ENCODE peak calls at places on chromosomes 13 and 19, in seven cellular contexts. One of them, this sample, is unnamed.

GRCh38 chr13:64061649-64062048 is 2646.0 kb upstream of the PCDH20 start:
- DNase-seq in AG04449: no peak
- DNase-seq in brain microvascular endothelial cell: no peak
- DNase-seq in GM06990: no peak
- DNase-seq in mammary epithelial cell: no peak
- DNase-seq in pancreas: no peak
- DNase-seq in ovary: no peak
- DNase-seq in this sample: no peak

GRCh38 chr19:34075661-34076091 is 96.6 kb upstream of the LSM14A start:
- DNase-seq in GM06990: no peak
- DNase-seq in ovary: no peak
- DNase-seq in AG04449: no peak
- DNase-seq in brain microvascular endothelial cell: peak
- DNase-seq in mammary epithelial cell: no peak
- DNase-seq in pancreas: no peak
- DNase-seq in this sample: no peak

GRCh38 chr13:80363890-80364503 is 23.1 kb upstream of the SPRY2 start:
- DNase-seq in brain microvascular endothelial cell: no peak
- DNase-seq in AG04449: no peak
- DNase-seq in mammary epithelial cell: peak
- DNase-seq in GM06990: no peak
- DNase-seq in pancreas: no peak
- DNase-seq in ovary: no peak
- DNase-seq in this sample: no peak

GRCh38 chr13:25380082-25380481 is 8.3 kb downstream of the ATP8A2 start:
- DNase-seq in AG04449: no peak
- DNase-seq in GM06990: no peak
- DNase-seq in brain microvascular endothelial cell: peak
- DNase-seq in ovary: no peak
- DNase-seq in pancreas: no peak
- DNase-seq in mammary epithelial cell: no peak
- DNase-seq in this sample: no peak

GRCh38 chr19:10006335-10006708 is 4.0 kb downstream of the COL5A3 start:
- DNase-seq in brain microvascular endothelial cell: no peak
- DNase-seq in mammary epithelial cell: no peak
- DNase-seq in ovary: peak
- DNase-seq in AG04449: no peak
- DNase-seq in GM06990: no peak
- DNase-seq in pancreas: no peak
- DNase-seq in this sample: no peak

GRCh38 chr13:53010374-53011105 is 18.1 kb upstream of the OLFM4 start:
- DNase-seq in brain microvascular endothelial cell: no peak
- DNase-seq in mammary epithelial cell: peak
- DNase-seq in AG04449: no peak
- DNase-seq in pancreas: no peak
- DNase-seq in GM06990: no peak
- DNase-seq in ovary: no peak
- DNase-seq in this sample: no peak

GRCh38 chr13:108346376-108346775 is 76.9 kb downstream of the TNFSF13B start:
- DNase-seq in AG04449: no peak
- DNase-seq in GM06990: no peak
- DNase-seq in ovary: no peak
- DNase-seq in pancreas: no peak
- DNase-seq in mammary epithelial cell: no peak
- DNase-seq in brain microvascular endothelial cell: no peak
- DNase-seq in this sample: no peak

GRCh38 chr19:40229484-40229883 is 3.0 kb upstream of the CCNP start:
- DNase-seq in mammary epithelial cell: no peak
- DNase-seq in pancreas: no peak
- DNase-seq in brain microvascular endothelial cell: peak
- DNase-seq in GM06990: no peak
- DNase-seq in AG04449: no peak
- DNase-seq in ovary: no peak
- DNase-seq in this sample: no peak

GRCh38 chr19:480016-480855 is 16.1 kb upstream of the MADCAM1 start:
- DNase-seq in mammary epithelial cell: peak
- DNase-seq in pancreas: peak
- DNase-seq in GM06990: no peak
- DNase-seq in ovary: no peak
- DNase-seq in brain microvascular endothelial cell: peak
- DNase-seq in AG04449: no peak
- DNase-seq in this sample: no peak
- TF ChIP-seq CTCF in mammary epithelial cell: no peak
- TF ChIP-seq CTCF in pancreas: peak
- TF ChIP-seq CTCF in GM06990: peak
- TF ChIP-seq CTCF in ovary: no peak
- TF ChIP-seq CTCF in brain microvascular endothelial cell: peak
- TF ChIP-seq CTCF in AG04449: peak
- TF ChIP-seq CTCF in this sample: peak

DNA sequence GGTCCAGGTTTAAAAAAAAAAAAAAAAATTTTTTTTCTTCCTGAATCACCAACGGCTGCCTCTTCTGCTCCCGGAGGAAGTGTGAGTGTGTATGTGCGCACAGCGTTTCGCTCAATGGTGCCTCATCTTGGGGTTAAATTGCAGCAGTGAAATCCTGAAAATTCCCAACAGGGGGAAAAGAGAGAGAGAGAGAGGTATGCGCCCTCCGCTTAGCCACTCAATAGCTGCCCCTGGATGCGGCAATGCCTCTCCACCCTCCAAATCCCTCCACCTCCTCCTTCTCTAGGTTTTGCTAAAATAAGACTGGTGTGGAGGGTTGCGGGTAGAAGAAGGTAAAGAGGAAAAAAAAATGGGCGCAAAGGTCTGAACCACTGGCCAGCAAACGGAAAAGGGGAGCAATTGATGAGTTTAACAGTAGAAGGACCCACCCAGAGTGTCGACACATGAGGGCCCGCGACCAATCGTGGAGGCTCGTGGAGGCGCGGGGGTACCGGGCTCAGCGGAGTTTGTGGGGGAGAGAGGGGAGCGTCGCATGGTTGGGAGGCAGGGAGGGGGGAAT is 853 bp upstream of the CACNA1A start:
- DNase-seq in brain microvascular endothelial cell: no peak
- DNase-seq in AG04449: no peak
- DNase-seq in mammary epithelial cell: no peak
- DNase-seq in ovary: no peak
- DNase-seq in GM06990: no peak
- DNase-seq in pancreas: no peak
- DNase-seq in this sample: no peak
- H3K4me3 ChIP-seq in brain microvascular endothelial cell: no peak
- H3K4me3 ChIP-seq in AG04449: peak
- H3K4me3 ChIP-seq in mammary epithelial cell: no peak
- H3K4me3 ChIP-seq in ovary: no peak
- H3K4me3 ChIP-seq in GM06990: no peak
- H3K4me3 ChIP-seq in pancreas: no peak
- H3K4me3 ChIP-seq in this sample: peak

DNA sequence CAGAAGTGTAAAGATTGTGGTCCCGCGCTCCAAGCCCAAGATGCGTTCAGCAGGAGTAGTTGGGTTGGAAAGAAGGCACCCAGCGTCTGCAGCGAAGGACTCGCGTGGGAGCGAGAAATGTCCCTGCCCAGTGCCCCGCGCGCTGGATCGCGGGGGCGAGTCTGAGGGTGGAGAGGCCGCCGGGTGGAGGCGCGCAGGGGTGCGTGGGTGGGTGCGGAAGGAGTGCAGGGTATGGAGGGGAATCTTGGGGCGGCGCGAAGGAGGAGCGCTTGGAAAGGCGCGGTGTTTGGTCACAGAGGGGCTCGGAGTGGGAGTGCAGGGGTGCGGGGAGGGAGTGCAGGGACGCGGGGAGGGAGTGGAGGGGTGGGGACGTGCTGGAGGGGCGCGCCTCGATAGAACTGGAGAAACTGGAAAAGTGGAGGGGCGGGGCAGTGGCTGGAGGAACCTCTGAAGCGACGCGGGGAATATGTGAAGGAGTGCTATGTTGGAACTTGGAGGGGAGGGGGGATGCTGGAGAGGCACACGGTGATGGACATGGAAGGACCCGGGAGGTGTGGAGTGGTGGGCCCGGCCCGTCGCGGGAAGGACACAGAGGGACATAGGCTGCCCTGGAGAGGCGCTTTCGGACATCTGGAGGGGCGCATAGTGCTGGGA is 21.1 kb upstream of the SGCG start:
- DNase-seq in AG04449: no peak
- DNase-seq in GM06990: no peak
- DNase-seq in mammary epithelial cell: no peak
- DNase-seq in brain microvascular endothelial cell: no peak
- DNase-seq in ovary: no peak
- DNase-seq in pancreas: no peak
- DNase-seq in this sample: no peak
- TF ChIP-seq CTCF in AG04449: no peak
- TF ChIP-seq CTCF in GM06990: no peak
- TF ChIP-seq CTCF in mammary epithelial cell: no peak
- TF ChIP-seq CTCF in brain microvascular endothelial cell: no peak
- TF ChIP-seq CTCF in ovary: no peak
- TF ChIP-seq CTCF in pancreas: no peak
- TF ChIP-seq CTCF in this sample: no peak

GRCh38 chr19:19105365-19106060 is 32.8 kb downstream of the TMEM161A start:
- DNase-seq in pancreas: no peak
- DNase-seq in brain microvascular endothelial cell: peak
- DNase-seq in AG04449: no peak
- DNase-seq in GM06990: no peak
- DNase-seq in mammary epithelial cell: no peak
- DNase-seq in ovary: peak
- DNase-seq in this sample: no peak
- H3K4me3 ChIP-seq in pancreas: peak
- H3K4me3 ChIP-seq in brain microvascular endothelial cell: peak
- H3K4me3 ChIP-seq in AG04449: peak
- H3K4me3 ChIP-seq in GM06990: no peak
- H3K4me3 ChIP-seq in mammary epithelial cell: no peak
- H3K4me3 ChIP-seq in ovary: peak
- H3K4me3 ChIP-seq in this sample: peak

GRCh38 chr19:18913466-18913865 is 5.7 kb downstream of the COPE start:
- DNase-seq in mammary epithelial cell: no peak
- DNase-seq in ovary: no peak
- DNase-seq in AG04449: no peak
- DNase-seq in brain microvascular endothelial cell: no peak
- DNase-seq in GM06990: no peak
- DNase-seq in pancreas: no peak
- DNase-seq in this sample: no peak

GRCh38 chr19:18919895-18920204 is 335 bp downstream of the DDX49 start:
- DNase-seq in mammary epithelial cell: no peak
- DNase-seq in GM06990: no peak
- DNase-seq in pancreas: no peak
- DNase-seq in brain microvascular endothelial cell: no peak
- DNase-seq in ovary: no peak
- DNase-seq in AG04449: no peak
- DNase-seq in this sample: no peak

GRCh38 chr19:18919086-18919894 is at the start of the genes COPE and DDX49:
- DNase-seq in AG04449: peak
- DNase-seq in mammary epithelial cell: peak
- DNase-seq in ovary: peak
- DNase-seq in brain microvascular endothelial cell: peak
- DNase-seq in pancreas: peak
- DNase-seq in GM06990: peak
- DNase-seq in this sample: peak

GRCh38 chr19:18912933-18913332 is 6.3 kb downstream of the COPE start:
- DNase-seq in mammary epithelial cell: no peak
- DNase-seq in pancreas: no peak
- DNase-seq in GM06990: no peak
- DNase-seq in ovary: no peak
- DNase-seq in AG04449: no peak
- DNase-seq in brain microvascular endothelial cell: no peak
- DNase-seq in this sample: no peak

GRCh38 chr19:18915639-18916038 is 3.5 kb downstream of the COPE start:
- DNase-seq in pancreas: peak
- DNase-seq in brain microvascular endothelial cell: no peak
- DNase-seq in AG04449: no peak
- DNase-seq in mammary epithelial cell: peak
- DNase-seq in GM06990: no peak
- DNase-seq in ovary: no peak
- DNase-seq in this sample: no peak
- TF ChIP-seq CTCF in pancreas: no peak
- TF ChIP-seq CTCF in brain microvascular endothelial cell: peak
- TF ChIP-seq CTCF in AG04449: peak
- TF ChIP-seq CTCF in mammary epithelial cell: peak
- TF ChIP-seq CTCF in GM06990: peak
- TF ChIP-seq CTCF in ovary: no peak
- TF ChIP-seq CTCF in this sample: peak

DNA sequence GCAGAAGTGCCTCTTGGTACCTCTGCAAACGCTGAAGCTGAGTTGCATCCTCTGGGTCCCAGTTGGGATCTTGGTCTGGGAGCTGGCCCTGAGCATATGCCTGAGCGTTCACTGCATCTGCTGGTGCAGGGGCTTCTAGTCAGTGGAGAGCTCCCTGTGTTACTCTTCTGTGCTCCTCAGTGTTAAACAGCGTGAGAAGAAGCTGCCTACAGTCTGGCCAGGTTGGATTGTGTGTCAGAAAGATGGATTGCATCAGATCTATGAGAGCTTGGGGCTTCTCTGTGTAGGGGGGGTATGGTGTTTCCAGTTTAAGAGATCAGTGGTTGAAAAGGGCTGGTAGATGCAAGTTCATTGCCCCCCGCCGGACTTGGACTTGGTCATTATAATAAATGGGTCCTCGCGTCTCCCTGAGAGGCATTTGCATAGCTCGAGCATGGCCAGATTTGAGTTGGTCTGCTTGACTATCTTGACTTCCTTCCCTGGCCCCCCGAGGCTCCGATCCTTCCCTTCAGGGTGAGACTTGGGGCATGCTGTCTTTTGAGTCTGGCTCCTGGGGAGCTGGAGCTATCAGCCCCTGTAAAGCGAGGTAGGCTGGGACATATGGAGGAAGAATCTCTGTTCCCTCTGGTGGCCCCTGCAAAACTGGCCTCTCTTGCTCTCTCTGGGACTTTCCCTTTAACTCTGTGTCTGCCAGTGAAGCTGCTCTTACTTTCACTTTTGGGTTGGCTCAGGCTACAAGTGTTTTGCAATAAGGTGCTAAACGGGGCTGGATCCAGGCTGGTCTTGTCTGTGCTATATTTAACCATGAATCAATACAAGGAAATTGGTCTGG is 52.9 kb downstream of the OR10H4 start:
- DNase-seq in ovary: no peak
- DNase-seq in AG04449: peak
- DNase-seq in brain microvascular endothelial cell: peak
- DNase-seq in pancreas: no peak
- DNase-seq in GM06990: peak
- DNase-seq in mammary epithelial cell: peak
- DNase-seq in this sample: no peak
- H3K4me3 ChIP-seq in ovary: peak
- H3K4me3 ChIP-seq in AG04449: peak
- H3K4me3 ChIP-seq in brain microvascular endothelial cell: peak
- H3K4me3 ChIP-seq in pancreas: no peak
- H3K4me3 ChIP-seq in GM06990: peak
- H3K4me3 ChIP-seq in mammary epithelial cell: no peak
- H3K4me3 ChIP-seq in this sample: peak

DNA sequence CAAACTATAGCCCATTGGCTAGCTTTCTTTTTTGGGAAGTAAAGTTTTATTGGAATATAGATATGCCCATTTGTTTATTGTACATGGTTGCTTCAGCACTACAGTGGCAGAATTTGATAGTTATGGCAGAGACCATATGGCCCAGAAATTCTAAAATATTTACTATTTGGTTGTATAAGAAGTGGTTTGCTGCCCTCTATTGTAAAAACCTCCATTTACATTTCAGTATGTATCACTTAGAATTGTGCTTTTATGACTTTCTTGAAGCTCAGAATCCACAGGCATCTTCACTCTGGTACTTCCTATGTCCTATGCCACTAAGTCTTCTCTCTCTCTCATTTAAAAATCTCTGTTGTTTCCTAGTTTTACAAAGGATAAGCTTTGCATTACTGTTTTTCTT is 37.7 kb downstream of the DLEU7 start:
- DNase-seq in pancreas: no peak
- DNase-seq in GM06990: no peak
- DNase-seq in mammary epithelial cell: peak
- DNase-seq in ovary: no peak
- DNase-seq in brain microvascular endothelial cell: no peak
- DNase-seq in AG04449: no peak
- DNase-seq in this sample: no peak
- TF ChIP-seq CTCF in pancreas: no peak
- TF ChIP-seq CTCF in GM06990: no peak
- TF ChIP-seq CTCF in mammary epithelial cell: no peak
- TF ChIP-seq CTCF in ovary: no peak
- TF ChIP-seq CTCF in brain microvascular endothelial cell: no peak
- TF ChIP-seq CTCF in AG04449: no peak
- TF ChIP-seq CTCF in this sample: no peak